ENCODE peak calls at places on chromosome 10, in five cellular contexts. One of them, this sample, is unnamed.

GRCh38 chr10:94500063-94500462 is 45.5 kb upstream of the HELLS start:
- DNase-seq in GM12891: no peak
- DNase-seq in H1: no peak
- DNase-seq in GM12892: no peak
- DNase-seq in HepG2: peak; percentile 10
- DNase-seq in this sample: peak; percentile 15

GRCh38 chr10:70596110-70596798 is 6.3 kb downstream of the PRF1 start:
- DNase-seq in GM12891: no peak
- DNase-seq in H1: peak; percentile 27
- DNase-seq in GM12892: no peak
- DNase-seq in HepG2: peak; percentile 89
- DNase-seq in this sample: no peak

GRCh38 chr10:26488344-26488743 is 50.2 kb downstream of the APBB1IP start:
- DNase-seq in GM12891: no peak
- DNase-seq in H1: no peak
- DNase-seq in GM12892: no peak
- DNase-seq in HepG2: no peak
- DNase-seq in this sample: no peak

GRCh38 chr10:670990-671389 is 18.5 kb downstream of the DIP2C start:
- DNase-seq in GM12891: no peak
- DNase-seq in H1: peak; percentile 33
- DNase-seq in GM12892: no peak
- DNase-seq in HepG2: no peak
- DNase-seq in this sample: no peak

GRCh38 chr10:58998924-58999713 is 177.3 kb upstream of the PHYHIPL start:
- DNase-seq in GM12891: no peak
- DNase-seq in H1: no peak
- DNase-seq in GM12892: no peak
- DNase-seq in HepG2: no peak
- DNase-seq in this sample: no peak

GRCh38 chr10:77834540-77834939 is 92.0 kb downstream of the DLG5 start:
- DNase-seq in GM12891: no peak
- DNase-seq in H1: no peak
- DNase-seq in GM12892: no peak
- DNase-seq in HepG2: no peak
- DNase-seq in this sample: no peak

GRCh38 chr10:99815611-99816010 is 33.2 kb downstream of the ABCC2 start:
- DNase-seq in GM12891: no peak
- DNase-seq in H1: no peak
- DNase-seq in GM12892: no peak
- DNase-seq in HepG2: no peak
- DNase-seq in this sample: no peak

GRCh38 chr10:11527700-11528255 is 83.7 kb downstream of the USP6NL start:
- DNase-seq in GM12891: no peak
- DNase-seq in H1: no peak
- DNase-seq in GM12892: no peak
- DNase-seq in HepG2: no peak
- DNase-seq in this sample: no peak

GRCh38 chr10:123240250-123240649 is 86.0 kb downstream of the BUB3 start:
- DNase-seq in GM12891: no peak
- DNase-seq in H1: no peak
- DNase-seq in GM12892: no peak
- DNase-seq in HepG2: no peak
- DNase-seq in this sample: no peak

GRCh38 chr10:12742776-12743175 is 258.7 kb downstream of the CCDC3 start:
- DNase-seq in GM12891: no peak
- DNase-seq in H1: no peak
- DNase-seq in GM12892: no peak
- DNase-seq in HepG2: no peak
- DNase-seq in this sample: no peak

GRCh38 chr10:110498982-110499795 is 1.5 kb downstream of the DUSP5 start:
- DNase-seq in GM12891: no peak
- DNase-seq in H1: peak; percentile 73
- DNase-seq in GM12892: no peak
- DNase-seq in HepG2: peak; percentile 21
- DNase-seq in this sample: no peak

GRCh38 chr10:13972609-13973008 is 358.1 kb downstream of the FRMD4A start:
- DNase-seq in GM12891: no peak
- DNase-seq in H1: no peak
- DNase-seq in GM12892: no peak
- DNase-seq in HepG2: no peak
- DNase-seq in this sample: no peak
- TF ChIP-seq TAF1 in GM12891: no peak
- TF ChIP-seq TAF1 in H1: no peak
- TF ChIP-seq TAF1 in GM12892: no peak
- TF ChIP-seq TAF1 in HepG2: no peak
- TF ChIP-seq TAF1 in this sample: no peak

DNA sequence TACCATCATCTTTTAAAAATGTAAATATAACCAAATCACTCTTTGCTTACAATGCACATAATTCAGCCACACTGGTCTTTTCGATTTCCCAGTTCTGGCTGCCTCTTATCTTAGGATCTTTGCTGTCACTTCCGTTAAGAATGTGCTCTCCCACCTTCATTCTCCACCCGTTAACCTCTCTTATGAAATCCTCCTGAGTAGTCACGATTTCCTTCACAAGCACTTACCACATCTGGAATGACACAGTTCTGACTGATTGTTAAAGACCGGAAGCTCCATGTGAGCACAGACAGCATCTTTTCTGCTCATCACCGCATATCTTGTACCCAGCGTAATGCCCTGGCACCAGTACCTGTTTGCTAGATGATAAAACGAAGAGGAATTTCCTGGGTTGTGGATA is 84.3 kb downstream of the CUL2 start:
- DNase-seq in GM12891: no peak
- DNase-seq in H1: no peak
- DNase-seq in GM12892: no peak
- DNase-seq in HepG2: no peak
- DNase-seq in this sample: no peak
- TF ChIP-seq TAF1 in GM12891: no peak
- TF ChIP-seq TAF1 in H1: no peak
- TF ChIP-seq TAF1 in GM12892: no peak
- TF ChIP-seq TAF1 in HepG2: no peak
- TF ChIP-seq TAF1 in this sample: no peak

DNA sequence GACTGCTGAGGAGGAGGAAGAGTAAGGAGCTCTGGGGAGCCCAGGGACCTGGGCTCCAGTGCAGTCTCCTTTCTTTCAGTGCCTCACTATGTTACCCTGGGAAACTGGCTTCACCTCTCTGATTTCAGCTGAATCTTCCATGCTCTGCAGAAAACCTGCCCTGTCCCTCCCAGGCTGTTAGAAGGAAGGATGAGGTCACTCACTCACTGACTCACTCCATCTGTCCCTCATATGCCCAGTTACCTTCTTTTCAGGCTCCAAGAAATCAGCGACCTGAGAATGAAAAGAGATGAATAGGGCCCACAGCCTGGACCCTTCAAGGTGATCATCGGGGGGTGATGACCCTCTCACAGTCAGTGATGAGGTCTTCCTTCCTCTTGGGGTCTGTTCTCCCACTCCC is 481 bp downstream of the SFTPA2 start:
- DNase-seq in GM12891: no peak
- DNase-seq in H1: no peak
- DNase-seq in GM12892: no peak
- DNase-seq in HepG2: no peak
- DNase-seq in this sample: no peak
- TF ChIP-seq TAF1 in GM12891: no peak
- TF ChIP-seq TAF1 in H1: no peak
- TF ChIP-seq TAF1 in GM12892: no peak
- TF ChIP-seq TAF1 in HepG2: no peak
- TF ChIP-seq TAF1 in this sample: no peak

DNA sequence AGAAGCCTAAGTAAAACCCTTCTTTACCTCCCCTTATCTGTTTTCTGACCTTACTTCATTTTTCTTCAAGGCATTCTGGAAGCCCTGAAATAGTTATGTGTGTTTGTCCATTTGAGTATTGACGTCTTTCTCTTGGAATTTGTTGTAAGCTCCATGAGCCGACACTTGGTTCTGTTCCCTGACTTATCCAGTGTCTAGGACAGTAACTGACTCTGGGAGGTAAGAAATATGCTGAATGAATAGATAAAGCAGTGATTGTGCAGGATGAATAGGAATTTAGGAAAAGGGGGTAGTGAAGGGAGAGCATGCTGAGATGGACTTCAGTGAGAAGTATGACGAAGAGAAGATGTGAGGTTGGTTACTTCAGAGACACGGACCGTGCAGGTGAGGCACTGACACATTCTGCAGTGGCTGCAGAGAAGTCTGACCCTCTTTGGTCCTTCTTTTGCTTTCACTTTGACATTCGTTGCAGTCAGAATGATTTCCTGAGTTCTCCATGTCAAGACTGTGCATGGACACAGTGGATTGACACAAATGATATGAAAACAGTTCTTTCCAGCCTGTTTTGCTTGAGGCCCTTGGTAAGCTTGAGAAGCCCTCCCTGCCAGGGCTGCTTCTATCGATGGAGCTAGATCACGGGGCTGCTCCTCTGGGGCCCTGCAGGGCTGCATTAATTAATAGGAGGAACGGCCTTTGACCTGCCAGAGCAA is 261.5 kb upstream of the SORCS1 start:
- DNase-seq in GM12891: no peak
- DNase-seq in H1: no peak
- DNase-seq in GM12892: no peak
- DNase-seq in HepG2: no peak
- DNase-seq in this sample: no peak
- TF ChIP-seq TAF1 in GM12891: no peak
- TF ChIP-seq TAF1 in H1: no peak
- TF ChIP-seq TAF1 in GM12892: no peak
- TF ChIP-seq TAF1 in HepG2: no peak
- TF ChIP-seq TAF1 in this sample: no peak

DNA sequence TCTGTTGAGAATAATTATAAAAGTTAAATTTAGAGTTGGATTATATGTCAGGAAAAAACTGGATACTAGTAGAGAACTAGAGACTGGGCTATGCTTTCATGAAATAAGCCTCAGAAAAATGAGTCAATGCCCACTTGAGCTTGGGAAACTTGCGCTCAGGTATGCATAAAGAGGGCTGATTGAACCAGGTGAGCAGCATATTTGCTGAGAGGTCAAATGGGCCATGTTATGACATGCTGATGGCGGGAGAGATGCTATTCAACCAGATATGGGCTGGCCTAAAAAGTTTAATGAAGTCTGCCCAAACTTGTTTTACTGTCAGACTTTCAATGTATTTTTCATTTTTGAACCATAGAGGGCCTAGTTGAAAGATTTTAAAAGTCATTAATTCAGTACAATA is 837.6 kb upstream of the GHITM start:
- DNase-seq in GM12891: no peak
- DNase-seq in H1: no peak
- DNase-seq in GM12892: no peak
- DNase-seq in HepG2: no peak
- DNase-seq in this sample: no peak
- TF ChIP-seq TAF1 in GM12891: no peak
- TF ChIP-seq TAF1 in H1: no peak
- TF ChIP-seq TAF1 in GM12892: no peak
- TF ChIP-seq TAF1 in HepG2: no peak
- TF ChIP-seq TAF1 in this sample: no peak

GRCh38 chr10:126565456-126565855 is 105.0 kb downstream of the C10orf90 start:
- DNase-seq in GM12891: no peak
- DNase-seq in H1: no peak
- DNase-seq in GM12892: no peak
- DNase-seq in HepG2: peak; percentile 15
- DNase-seq in this sample: no peak
- TF ChIP-seq TAF1 in GM12891: no peak
- TF ChIP-seq TAF1 in H1: no peak
- TF ChIP-seq TAF1 in GM12892: no peak
- TF ChIP-seq TAF1 in HepG2: no peak
- TF ChIP-seq TAF1 in this sample: no peak

DNA sequence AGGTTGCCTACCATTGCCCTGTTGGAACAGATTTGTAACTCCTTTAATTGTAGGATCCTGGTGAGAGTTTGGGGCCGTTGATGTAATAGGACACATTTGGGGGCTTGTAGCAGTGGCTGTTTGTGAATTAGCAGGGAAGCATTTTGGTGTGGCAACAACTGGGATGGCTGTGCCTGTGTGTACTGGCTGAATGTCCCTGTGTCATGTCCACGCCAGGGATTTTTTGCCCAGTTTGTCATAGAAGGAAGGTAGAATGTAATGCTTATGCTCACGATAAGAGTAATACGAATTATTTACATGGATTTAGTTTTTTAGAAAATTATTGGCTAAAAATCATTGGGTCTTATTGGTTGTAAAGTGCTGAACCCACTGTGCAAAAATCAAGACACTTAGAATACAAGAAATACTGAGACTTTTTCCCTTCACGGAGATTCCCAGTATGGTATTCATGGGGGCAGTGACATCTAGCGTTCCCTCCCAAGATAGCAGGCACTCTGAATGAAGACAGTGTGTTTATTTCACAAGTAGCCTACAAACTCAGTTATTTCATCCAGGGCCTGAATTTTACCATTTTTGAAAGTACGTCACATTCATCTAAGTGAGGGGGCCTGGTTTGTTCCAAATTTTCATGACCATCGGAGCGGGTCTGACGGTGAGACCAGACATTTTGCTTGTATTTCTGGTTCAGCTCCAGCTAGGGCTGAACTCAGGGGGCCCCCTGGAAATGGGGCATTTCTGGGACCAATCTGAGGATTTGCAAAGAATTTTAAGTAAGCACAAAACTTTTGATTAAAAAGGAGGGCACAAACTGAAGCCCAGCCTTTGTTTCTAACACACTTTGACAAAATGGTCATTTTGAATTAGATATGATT is 74.7 kb downstream of the CACNB2 start:
- DNase-seq in GM12891: peak; percentile 7
- DNase-seq in H1: peak; percentile 59
- DNase-seq in GM12892: no peak
- DNase-seq in HepG2: peak; percentile 16
- DNase-seq in this sample: peak; percentile 46
- TF ChIP-seq TAF1 in GM12891: no peak
- TF ChIP-seq TAF1 in H1: no peak
- TF ChIP-seq TAF1 in GM12892: no peak
- TF ChIP-seq TAF1 in HepG2: no peak
- TF ChIP-seq TAF1 in this sample: no peak

DNA sequence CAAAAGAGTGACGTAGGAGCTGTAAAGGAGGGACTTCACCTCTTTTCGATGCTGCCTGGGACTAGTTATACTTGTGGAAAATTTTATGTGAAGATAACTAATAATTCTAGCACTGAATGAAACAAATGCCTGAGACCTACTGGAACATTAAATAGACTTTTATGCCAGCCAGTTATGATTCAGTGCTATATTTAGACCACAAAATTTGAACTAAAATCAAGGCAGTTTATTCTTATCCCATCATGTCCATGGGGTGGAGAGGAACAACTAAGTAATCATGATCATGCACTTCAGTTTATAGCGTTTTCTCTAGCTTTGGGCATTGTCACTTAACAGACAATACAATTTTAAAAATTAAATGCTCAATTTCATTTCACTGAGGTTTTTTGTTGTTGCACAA is 76.7 kb downstream of the ZEB1 start:
- DNase-seq in GM12891: no peak
- DNase-seq in H1: no peak
- DNase-seq in GM12892: no peak
- DNase-seq in HepG2: no peak
- DNase-seq in this sample: no peak
- TF ChIP-seq TAF1 in GM12891: no peak
- TF ChIP-seq TAF1 in H1: no peak
- TF ChIP-seq TAF1 in GM12892: no peak
- TF ChIP-seq TAF1 in HepG2: no peak
- TF ChIP-seq TAF1 in this sample: no peak